ENCODE peak calls at places on chromosomes 11 and 22, in four cellular contexts. One of them, this sample, is unnamed.

GRCh38 chr22:21449531-21450319 is 17.5 kb upstream of the TMEM191C start:
- DNase-seq in A549: no peak
- DNase-seq in HCT116: no peak
- DNase-seq in NB4: no peak
- DNase-seq in this sample: no peak

GRCh38 chr11:106925245-106925644 is 93.0 kb downstream of the GUCY1A2 start:
- DNase-seq in A549: no peak
- DNase-seq in HCT116: no peak
- DNase-seq in NB4: no peak
- DNase-seq in this sample: no peak

GRCh38 chr22:38674888-38675287 is 6.9 kb upstream of the TOMM22 start:
- DNase-seq in A549: no peak
- DNase-seq in HCT116: no peak
- DNase-seq in NB4: no peak
- DNase-seq in this sample: no peak

GRCh38 chr22:26642465-26643367 is 14.7 kb upstream of the MIAT start:
- DNase-seq in A549: no peak
- DNase-seq in HCT116: no peak
- DNase-seq in NB4: peak
- DNase-seq in this sample: peak

GRCh38 chr11:111949519-111950426 is 12.6 kb downstream of the DIXDC1 start:
- DNase-seq in A549: no peak
- DNase-seq in HCT116: no peak
- DNase-seq in NB4: peak
- DNase-seq in this sample: no peak

GRCh38 chr11:100948936-100949335 is 180.7 kb downstream of the PGR start:
- DNase-seq in A549: no peak
- DNase-seq in HCT116: no peak
- DNase-seq in NB4: no peak
- DNase-seq in this sample: no peak

GRCh38 chr11:33303541-33303940 is 46.4 kb downstream of the HIPK3 start:
- DNase-seq in A549: no peak
- DNase-seq in HCT116: no peak
- DNase-seq in NB4: no peak
- DNase-seq in this sample: no peak

GRCh38 chr22:24051568-24051967 is 40.5 kb downstream of the CABIN1 start:
- DNase-seq in A549: no peak
- DNase-seq in HCT116: no peak
- DNase-seq in NB4: no peak
- DNase-seq in this sample: no peak

GRCh38 chr22:20567371-20567847 is 60.0 kb downstream of the MED15 start:
- DNase-seq in A549: no peak
- DNase-seq in HCT116: no peak
- DNase-seq in NB4: no peak
- DNase-seq in this sample: no peak

GRCh38 chr11:111360150-111361043 is 18.7 kb downstream of the POU2AF1 start:
- DNase-seq in A549: no peak
- DNase-seq in HCT116: no peak
- DNase-seq in NB4: no peak
- DNase-seq in this sample: no peak

GRCh38 chr11:10456519-10456918 is 1.5 kb downstream of the AMPD3 start:
- DNase-seq in A549: no peak
- DNase-seq in HCT116: no peak
- DNase-seq in NB4: peak
- DNase-seq in this sample: no peak

GRCh38 chr11:60985501-60985900 is 14.0 kb downstream of the CD6 start:
- DNase-seq in A549: no peak
- DNase-seq in HCT116: no peak
- DNase-seq in NB4: no peak
- DNase-seq in this sample: no peak

GRCh38 chr11:65436412-65437032 is 13.9 kb downstream of the NEAT1 start:
- DNase-seq in A549: no peak
- DNase-seq in HCT116: no peak
- DNase-seq in NB4: no peak
- DNase-seq in this sample: no peak

GRCh38 chr22:20131593-20131855 is at the start of gene ZDHHC8:
- DNase-seq in A549: no peak
- DNase-seq in HCT116: no peak
- DNase-seq in NB4: peak
- DNase-seq in this sample: no peak

GRCh38 chr22:18110194-18110943 is at the start of gene TUBA8:
- DNase-seq in A549: no peak
- DNase-seq in HCT116: no peak
- DNase-seq in NB4: peak
- DNase-seq in this sample: no peak

GRCh38 chr11:30860970-30861369 is 274.8 kb upstream of the MPPED2 start:
- DNase-seq in A549: no peak
- DNase-seq in HCT116: no peak
- DNase-seq in NB4: no peak
- DNase-seq in this sample: no peak
- TF ChIP-seq MAX in A549: no peak
- TF ChIP-seq MAX in HCT116: no peak
- TF ChIP-seq MAX in NB4: no peak
- TF ChIP-seq MAX in this sample: peak

DNA sequence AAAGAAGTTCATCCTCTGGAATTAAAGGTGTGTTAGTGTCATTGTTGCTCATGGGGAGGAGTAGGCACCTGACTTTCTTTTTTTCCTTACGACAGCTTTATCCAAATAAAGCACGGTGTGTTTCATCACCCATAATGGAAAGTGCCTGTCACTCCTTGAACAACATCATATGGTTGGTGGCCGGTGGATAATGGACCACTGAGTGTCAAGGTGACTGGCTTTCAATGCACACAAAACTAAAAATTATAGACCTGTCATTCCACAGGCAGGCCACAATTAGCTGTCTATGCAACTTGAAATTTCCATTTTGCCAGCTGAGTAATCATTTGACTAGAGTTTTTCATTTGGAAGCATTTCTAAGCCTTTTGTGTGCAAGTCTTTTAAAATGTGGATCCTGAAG is 45.0 kb upstream of the MPPED2 start:
- DNase-seq in A549: no peak
- DNase-seq in HCT116: no peak
- DNase-seq in NB4: no peak
- DNase-seq in this sample: no peak
- TF ChIP-seq MAX in A549: no peak
- TF ChIP-seq MAX in HCT116: no peak
- TF ChIP-seq MAX in NB4: no peak
- TF ChIP-seq MAX in this sample: no peak

GRCh38 chr11:16191212-16191851 is 165.0 kb downstream of the SOX6 start:
- DNase-seq in A549: no peak
- DNase-seq in HCT116: no peak
- DNase-seq in NB4: peak
- DNase-seq in this sample: no peak

GRCh38 chr11:16195659-16196058 is 160.7 kb downstream of the SOX6 start:
- DNase-seq in A549: no peak
- DNase-seq in HCT116: no peak
- DNase-seq in NB4: no peak
- DNase-seq in this sample: no peak

GRCh38 chr11:16194566-16194965 is 161.8 kb downstream of the SOX6 start:
- DNase-seq in A549: no peak
- DNase-seq in HCT116: no peak
- DNase-seq in NB4: no peak
- DNase-seq in this sample: no peak

GRCh38 chr11:16191852-16192240 is 164.5 kb downstream of the SOX6 start:
- DNase-seq in A549: no peak
- DNase-seq in HCT116: no peak
- DNase-seq in NB4: no peak
- DNase-seq in this sample: no peak

GRCh38 chr11:16193897-16194381 is 162.4 kb downstream of the SOX6 start:
- DNase-seq in A549: no peak
- DNase-seq in HCT116: no peak
- DNase-seq in NB4: no peak
- DNase-seq in this sample: no peak
- TF ChIP-seq MAX in A549: no peak
- TF ChIP-seq MAX in HCT116: no peak
- TF ChIP-seq MAX in NB4: no peak
- TF ChIP-seq MAX in this sample: no peak

DNA sequence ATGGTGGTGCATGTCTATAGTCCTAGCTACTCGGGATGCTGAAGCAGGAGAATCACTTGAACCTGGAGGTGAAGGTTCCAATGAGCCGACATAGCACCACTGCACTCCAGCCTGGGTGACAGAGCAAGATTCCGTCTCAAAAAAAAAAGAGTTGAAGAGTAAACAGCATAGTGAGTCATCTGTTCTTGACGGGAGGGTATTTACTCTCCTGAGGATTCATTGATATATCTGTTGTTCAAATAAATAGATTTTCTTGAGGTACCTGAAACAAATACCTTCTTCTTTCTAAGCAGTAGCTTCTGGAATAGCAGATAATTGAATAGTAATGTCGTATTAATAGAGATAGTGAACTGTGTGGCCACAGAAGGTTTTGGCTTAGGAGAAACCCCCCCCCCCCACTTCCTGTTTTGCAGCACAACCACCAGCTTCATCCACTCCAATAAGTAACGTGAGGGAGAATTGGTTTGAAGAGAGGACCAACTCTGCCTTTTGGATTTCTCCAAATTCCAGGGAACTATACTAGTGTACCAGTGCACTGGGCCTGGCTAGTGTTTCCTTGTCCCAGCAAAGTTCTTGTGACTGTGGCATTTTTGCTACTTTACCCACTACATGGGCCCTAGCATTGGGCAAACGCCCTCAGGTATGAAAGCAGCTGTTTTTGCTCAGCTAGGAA is 90.0 kb downstream of the PRMT3 start:
- DNase-seq in A549: no peak
- DNase-seq in HCT116: no peak
- DNase-seq in NB4: peak
- DNase-seq in this sample: no peak
- TF ChIP-seq MAX in A549: no peak
- TF ChIP-seq MAX in HCT116: no peak
- TF ChIP-seq MAX in NB4: no peak
- TF ChIP-seq MAX in this sample: no peak

DNA sequence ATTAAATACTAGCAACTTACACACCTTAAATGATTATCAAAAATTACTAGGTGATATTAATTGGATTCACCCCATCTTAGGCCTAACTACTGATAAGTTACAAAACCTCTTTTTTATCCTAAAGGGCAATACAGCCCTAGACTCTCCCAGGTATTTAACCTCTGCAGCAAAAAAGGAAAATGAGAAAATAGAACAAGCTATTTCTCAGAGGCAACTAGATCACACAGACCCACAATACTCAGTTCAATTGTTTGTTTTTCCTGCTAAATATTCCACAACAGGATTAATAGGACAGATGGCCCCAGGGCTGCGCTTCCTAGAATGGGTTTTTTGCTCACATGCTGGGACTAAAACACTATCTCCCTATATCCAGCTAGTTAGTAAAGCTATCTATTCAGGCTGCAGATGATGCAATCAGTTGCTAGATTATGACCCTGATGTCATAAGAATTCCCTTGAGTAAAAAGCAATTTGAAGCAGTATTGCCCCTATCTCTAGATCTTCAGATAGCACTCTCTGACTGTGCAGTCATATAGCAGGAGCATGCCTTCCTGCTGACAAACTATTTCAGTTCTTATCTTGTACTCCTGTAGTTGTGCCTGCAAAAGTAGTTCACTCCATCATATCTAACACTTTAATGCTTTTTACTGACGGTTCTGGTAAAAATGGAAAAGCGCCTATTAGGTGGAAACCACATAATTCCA is 1595.5 kb upstream of the TENM4 start:
- DNase-seq in A549: no peak
- DNase-seq in HCT116: no peak
- DNase-seq in NB4: peak
- DNase-seq in this sample: no peak
- TF ChIP-seq MAX in A549: no peak
- TF ChIP-seq MAX in HCT116: no peak
- TF ChIP-seq MAX in NB4: no peak
- TF ChIP-seq MAX in this sample: no peak

GRCh38 chr11:64055077-64055476 is 19.3 kb downstream of the FLRT1 start:
- DNase-seq in A549: no peak
- DNase-seq in HCT116: no peak
- DNase-seq in NB4: no peak
- DNase-seq in this sample: no peak
- TF ChIP-seq MAX in A549: no peak
- TF ChIP-seq MAX in HCT116: no peak
- TF ChIP-seq MAX in NB4: no peak
- TF ChIP-seq MAX in this sample: no peak

GRCh38 chr11:14554959-14555358 is 34.8 kb upstream of the PSMA1 start:
- DNase-seq in A549: no peak
- DNase-seq in HCT116: no peak
- DNase-seq in NB4: peak
- DNase-seq in this sample: no peak
- TF ChIP-seq MAX in A549: no peak
- TF ChIP-seq MAX in HCT116: no peak
- TF ChIP-seq MAX in NB4: no peak
- TF ChIP-seq MAX in this sample: no peak

This sample was measured in H1.